ENCODE peak calls at places on chromosomes 16 and 17, in seven cellular contexts. B, G, Z, V, I, Y and P are unnamed samples.

GRCh38 chr17:42019509-42020404 is at the start of gene NKIRAS2:
- DNase-seq in B (peak), G (peak), Z (peak), V (peak), I (peak), Y (peak), P (peak)

GRCh38 chr17:12909046-12909445 is 108.8 kb downstream of the ELAC2 start:
- DNase-seq in B (no peak), G (no peak), Z (no peak), V (no peak), I (no peak), Y (no peak), P (no peak)

GRCh38 chr16:1884155-1884760 is 12.3 kb upstream of the MEIOB start:
- DNase-seq in B (no peak), G (no peak), Z (peak), V (no peak), I (no peak), Y (no peak), P (no peak)

GRCh38 chr17:78236362-78237127 is 5.1 kb downstream of the TMEM235 start:
- DNase-seq in B (no peak), G (no peak), Z (no peak), V (no peak), I (no peak), Y (no peak), P (no peak)

GRCh38 chr17:63308272-63308671 is 137.8 kb downstream of the CYB561 start:
- DNase-seq in B (no peak), G (no peak), Z (no peak), V (no peak), I (no peak), Y (no peak), P (no peak)

GRCh38 chr17:3918372-3919122 is 2.3 kb upstream of the P2RX1 start:
- DNase-seq in B (peak), G (no peak), Z (no peak), V (no peak), I (no peak), Y (no peak), P (no peak)

GRCh38 chr17:77281904-77282367 is 141.2 kb downstream of the SEC14L1 start:
- DNase-seq in B (no peak), G (no peak), Z (no peak), V (no peak), I (no peak), Y (no peak), P (no peak)

GRCh38 chr16:4372578-4373355 is 1.1 kb downstream of the VASN start:
- DNase-seq in B (no peak), G (peak), Z (peak), V (peak), I (peak), Y (no peak), P (no peak)

GRCh38 chr17:6780886-6781285 is 4.9 kb downstream of the FBXO39 start:
- DNase-seq in B (no peak), G (no peak), Z (no peak), V (no peak), I (no peak), Y (no peak), P (no peak)